ENCODE peak calls at places on chromosome 14, in four cellular contexts. One of them, this sample, is unnamed.

GRCh38 chr14:103393687-103394626 is 8.7 kb downstream of the MARK3 start:
- DNase-seq in ovary: no peak
- DNase-seq in brain microvascular endothelial cell: no peak
- DNase-seq in cardiac muscle cell: peak; percentile 46
- DNase-seq in this sample: no peak

GRCh38 chr14:80926706-80927384 is 14.7 kb downstream of the CEP128 start:
- DNase-seq in cardiac muscle cell: peak; percentile 69
- DNase-seq in ovary: no peak
- DNase-seq in brain microvascular endothelial cell: peak; percentile 68
- DNase-seq in this sample: no peak

GRCh38 chr14:24372701-24373416 is 4.9 kb downstream of the NFATC4 start:
- DNase-seq in brain microvascular endothelial cell: peak; percentile 36
- DNase-seq in ovary: no peak
- DNase-seq in cardiac muscle cell: no peak
- DNase-seq in this sample: no peak

GRCh38 chr14:29240046-29240445 is 473.5 kb downstream of the FOXG1 start:
- DNase-seq in ovary: no peak
- DNase-seq in cardiac muscle cell: no peak
- DNase-seq in brain microvascular endothelial cell: peak; percentile 19
- DNase-seq in this sample: no peak

GRCh38 chr14:49970474-49971147 is 77.7 kb downstream of the ARF6 start:
- DNase-seq in brain microvascular endothelial cell: peak; percentile 45
- DNase-seq in cardiac muscle cell: peak; percentile 28
- DNase-seq in ovary: no peak
- DNase-seq in this sample: no peak

GRCh38 chr14:100405752-100406455 is 82.8 kb downstream of the SLC25A47 start:
- DNase-seq in brain microvascular endothelial cell: no peak
- DNase-seq in cardiac muscle cell: no peak
- DNase-seq in ovary: no peak
- DNase-seq in this sample: no peak

GRCh38 chr14:94481468-94482131 is 5.6 kb upstream of the SERPINA9 start:
- DNase-seq in brain microvascular endothelial cell: peak; percentile 64
- DNase-seq in cardiac muscle cell: no peak
- DNase-seq in ovary: no peak
- DNase-seq in this sample: no peak

GRCh38 chr14:88326352-88327103 is 3.5 kb upstream of the KCNK10 start:
- DNase-seq in ovary: no peak
- DNase-seq in cardiac muscle cell: peak; percentile 30
- DNase-seq in brain microvascular endothelial cell: no peak
- DNase-seq in this sample: no peak

GRCh38 chr14:103552011-103552797 is 10.3 kb downstream of the BAG5 start:
- DNase-seq in brain microvascular endothelial cell: no peak
- DNase-seq in cardiac muscle cell: no peak
- DNase-seq in ovary: no peak
- DNase-seq in this sample: peak; percentile 89

GRCh38 chr14:71556730-71557129 is 375.5 kb upstream of the RGS6 start:
- DNase-seq in brain microvascular endothelial cell: no peak
- DNase-seq in ovary: no peak
- DNase-seq in cardiac muscle cell: no peak
- DNase-seq in this sample: no peak

GRCh38 chr14:94100847-94101246 is 9.7 kb upstream of the IFI27 start:
- DNase-seq in brain microvascular endothelial cell: peak; percentile 84
- DNase-seq in ovary: no peak
- DNase-seq in cardiac muscle cell: no peak
- DNase-seq in this sample: no peak

GRCh38 chr14:77067632-77068514 is 30.2 kb upstream of the CIPC start:
- DNase-seq in cardiac muscle cell: peak; percentile 76
- DNase-seq in ovary: peak; percentile 72
- DNase-seq in brain microvascular endothelial cell: peak; percentile 40
- DNase-seq in this sample: peak; percentile 78

GRCh38 chr14:77554207-77554606 is 55.6 kb upstream of the ISM2 start:
- DNase-seq in cardiac muscle cell: no peak
- DNase-seq in ovary: no peak
- DNase-seq in brain microvascular endothelial cell: no peak
- DNase-seq in this sample: no peak

GRCh38 chr14:79011091-79011919 is 841.1 kb downstream of the NRXN3 start:
- DNase-seq in ovary: no peak
- DNase-seq in cardiac muscle cell: peak; percentile 57
- DNase-seq in brain microvascular endothelial cell: peak; percentile 83
- DNase-seq in this sample: no peak

GRCh38 chr14:88129306-88130056 is 124.5 kb downstream of the GPR65 start:
- DNase-seq in cardiac muscle cell: peak; percentile 10
- DNase-seq in brain microvascular endothelial cell: peak; percentile 35
- DNase-seq in ovary: no peak
- DNase-seq in this sample: no peak

GRCh38 chr14:64698899-64699298 is 5.3 kb upstream of the PLEKHG3 start:
- DNase-seq in brain microvascular endothelial cell: no peak
- DNase-seq in ovary: no peak
- DNase-seq in cardiac muscle cell: no peak
- DNase-seq in this sample: peak; percentile 49

GRCh38 chr14:98684486-98684885 is 587.5 kb downstream of the BCL11B start:
- DNase-seq in cardiac muscle cell: no peak
- DNase-seq in ovary: no peak
- DNase-seq in brain microvascular endothelial cell: no peak
- DNase-seq in this sample: no peak

GRCh38 chr14:74457511-74457910 is 31.5 kb upstream of the SYNDIG1L start:
- DNase-seq in ovary: no peak
- DNase-seq in cardiac muscle cell: no peak
- DNase-seq in brain microvascular endothelial cell: no peak
- DNase-seq in this sample: no peak

GRCh38 chr14:61231810-61232209 is 49.3 kb downstream of the TMEM30B start:
- DNase-seq in cardiac muscle cell: no peak
- DNase-seq in ovary: no peak
- DNase-seq in brain microvascular endothelial cell: no peak
- DNase-seq in this sample: no peak

GRCh38 chr14:69443296-69443805 is 41.2 kb upstream of the PLEKHD1 start:
- DNase-seq in brain microvascular endothelial cell: no peak
- DNase-seq in cardiac muscle cell: no peak
- DNase-seq in ovary: no peak
- DNase-seq in this sample: no peak

GRCh38 chr14:77276295-77276935 is 5.4 kb upstream of the NGB start:
- DNase-seq in cardiac muscle cell: no peak
- DNase-seq in ovary: no peak
- DNase-seq in brain microvascular endothelial cell: no peak
- DNase-seq in this sample: no peak

GRCh38 chr14:81303258-81303935 is 82.6 kb upstream of the GTF2A1 start:
- DNase-seq in brain microvascular endothelial cell: no peak
- DNase-seq in ovary: no peak
- DNase-seq in cardiac muscle cell: no peak
- DNase-seq in this sample: no peak

GRCh38 chr14:51821822-51822221 is 38.6 kb upstream of the GNG2 start:
- DNase-seq in ovary: no peak
- DNase-seq in brain microvascular endothelial cell: no peak
- DNase-seq in cardiac muscle cell: no peak
- DNase-seq in this sample: no peak

GRCh38 chr14:39025810-39026627 is 77.0 kb downstream of the SEC23A start:
- DNase-seq in ovary: no peak
- DNase-seq in brain microvascular endothelial cell: peak; percentile 48
- DNase-seq in cardiac muscle cell: no peak
- DNase-seq in this sample: no peak

GRCh38 chr14:23240661-23241060 is 2.9 kb downstream of the RNF212B start:
- DNase-seq in cardiac muscle cell: no peak
- DNase-seq in ovary: no peak
- DNase-seq in brain microvascular endothelial cell: no peak
- DNase-seq in this sample: no peak

GRCh38 chr14:51527073-51527472 is 124.6 kb upstream of the FRMD6 start:
- DNase-seq in ovary: no peak
- DNase-seq in brain microvascular endothelial cell: peak; percentile 66
- DNase-seq in cardiac muscle cell: no peak
- DNase-seq in this sample: no peak

GRCh38 chr14:102232348-102232625 is 72.7 kb downstream of the MOK start:
- DNase-seq in brain microvascular endothelial cell: no peak
- DNase-seq in ovary: no peak
- DNase-seq in cardiac muscle cell: no peak
- DNase-seq in this sample: no peak
- H3K4me3 ChIP-seq in brain microvascular endothelial cell: no peak overlapping the region
- H3K4me3 ChIP-seq in ovary: no peak overlapping the region
- H3K4me3 ChIP-seq in cardiac muscle cell: no peak overlapping the region
- H3K4me3 ChIP-seq in this sample: no peak overlapping the region

DNA sequence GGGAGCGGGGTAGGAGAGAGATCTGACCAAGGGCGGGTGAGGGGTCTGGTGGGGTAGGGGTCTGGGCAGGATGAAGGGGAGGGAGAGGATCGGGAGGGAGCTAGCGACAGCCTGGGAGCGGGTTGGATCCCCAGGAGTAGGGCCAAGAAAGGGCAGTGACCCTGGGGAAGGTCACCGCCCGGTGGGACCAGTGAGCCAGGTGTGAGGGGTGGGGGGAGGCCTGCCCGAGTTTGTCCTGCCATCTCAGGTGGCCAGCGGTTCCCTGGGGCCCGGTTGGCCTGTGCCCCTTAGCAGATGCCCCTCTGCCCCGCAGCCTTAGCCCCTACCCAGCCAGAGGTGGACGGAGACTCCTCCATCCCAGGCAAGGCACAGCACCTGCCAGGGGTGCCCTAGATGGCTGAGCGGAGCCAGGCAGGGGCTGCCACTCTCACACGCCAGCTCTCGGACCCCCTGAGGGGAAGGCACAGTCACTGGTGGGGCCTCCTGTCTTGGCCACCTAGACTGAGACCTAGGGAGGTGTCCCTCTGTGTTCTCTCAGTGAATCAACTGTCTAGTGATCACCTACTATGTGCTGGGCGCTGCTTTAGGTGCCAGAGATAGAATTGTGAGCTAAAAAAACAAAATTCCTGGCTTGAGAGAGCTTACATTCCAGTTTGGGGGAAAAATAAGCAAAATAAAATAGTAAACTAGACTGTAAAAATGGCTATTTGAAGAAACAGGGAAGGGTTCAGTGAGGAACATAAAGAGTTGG is 631 bp upstream of the TTC7B start:
- DNase-seq in brain microvascular endothelial cell: no peak
- DNase-seq in ovary: peak; percentile 50
- DNase-seq in cardiac muscle cell: no peak
- DNase-seq in this sample: no peak
- H3K4me3 ChIP-seq in brain microvascular endothelial cell: peak overlapping the region; percentile 20
- H3K4me3 ChIP-seq in ovary: peak overlapping the region; percentile 20
- H3K4me3 ChIP-seq in cardiac muscle cell: peak overlapping the region; percentile 13
- H3K4me3 ChIP-seq in this sample: peak overlapping the region; percentile 91

GRCh38 chr14:105338392-105338791 is 23.8 kb downstream of the PACS2 start:
- DNase-seq in brain microvascular endothelial cell: no peak
- DNase-seq in ovary: no peak
- DNase-seq in cardiac muscle cell: no peak
- DNase-seq in this sample: no peak

GRCh38 chr14:105336477-105337287 is 22.1 kb downstream of the PACS2 start:
- DNase-seq in cardiac muscle cell: no peak
- DNase-seq in brain microvascular endothelial cell: no peak
- DNase-seq in ovary: no peak
- DNase-seq in this sample: no peak

GRCh38 chr14:105335735-105336476 is 21.4 kb downstream of the PACS2 start:
- DNase-seq in ovary: no peak
- DNase-seq in cardiac muscle cell: no peak
- DNase-seq in brain microvascular endothelial cell: no peak
- DNase-seq in this sample: no peak

GRCh38 chr14:105337433-105337832 is 22.9 kb downstream of the PACS2 start:
- DNase-seq in cardiac muscle cell: no peak
- DNase-seq in brain microvascular endothelial cell: no peak
- DNase-seq in ovary: no peak
- DNase-seq in this sample: no peak

DNA sequence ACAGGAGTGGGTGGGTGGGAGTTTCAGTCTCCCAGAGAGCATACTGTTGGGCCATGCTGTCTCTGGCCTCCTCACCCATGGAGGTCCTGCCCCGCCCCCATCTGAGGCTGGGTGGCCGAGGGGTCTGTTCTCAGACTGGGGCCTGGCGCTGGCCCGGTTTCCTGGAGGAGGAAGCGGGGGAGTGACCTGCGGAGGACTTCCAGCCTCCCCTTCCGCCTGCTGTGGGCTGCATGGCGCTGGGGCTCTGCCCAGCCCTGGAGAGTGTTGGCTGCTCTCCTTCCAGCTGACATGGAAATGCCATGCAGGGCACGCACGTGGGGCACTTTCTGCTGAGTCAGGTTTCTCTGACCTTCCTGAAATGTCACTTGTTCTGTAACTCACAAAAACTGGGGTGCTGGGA is 23.4 kb downstream of the PACS2 start:
- DNase-seq in ovary: no peak
- DNase-seq in cardiac muscle cell: no peak
- DNase-seq in brain microvascular endothelial cell: no peak
- DNase-seq in this sample: no peak
- H3K4me3 ChIP-seq in ovary: no peak overlapping the region
- H3K4me3 ChIP-seq in cardiac muscle cell: no peak overlapping the region
- H3K4me3 ChIP-seq in brain microvascular endothelial cell: no peak overlapping the region
- H3K4me3 ChIP-seq in this sample: no peak overlapping the region

GRCh38 chr14:54567634-54568561 is 970 bp downstream of the SAMD4A start:
- DNase-seq in cardiac muscle cell: peak; percentile 68
- DNase-seq in brain microvascular endothelial cell: peak; percentile 20
- DNase-seq in ovary: peak; percentile 68
- DNase-seq in this sample: peak; percentile 76

GRCh38 chr14:54570047-54570446 is 3.1 kb downstream of the SAMD4A start:
- DNase-seq in ovary: no peak
- DNase-seq in cardiac muscle cell: no peak
- DNase-seq in brain microvascular endothelial cell: no peak
- DNase-seq in this sample: no peak

GRCh38 chr14:54572316-54572715 is 5.4 kb downstream of the SAMD4A start:
- DNase-seq in cardiac muscle cell: peak; percentile 53
- DNase-seq in ovary: no peak
- DNase-seq in brain microvascular endothelial cell: peak; percentile 24
- DNase-seq in this sample: no peak

GRCh38 chr14:54568821-54569591 is 2.1 kb downstream of the SAMD4A start:
- DNase-seq in brain microvascular endothelial cell: peak; percentile 25
- DNase-seq in ovary: no peak
- DNase-seq in cardiac muscle cell: peak; percentile 85
- DNase-seq in this sample: peak; percentile 79

DNA sequence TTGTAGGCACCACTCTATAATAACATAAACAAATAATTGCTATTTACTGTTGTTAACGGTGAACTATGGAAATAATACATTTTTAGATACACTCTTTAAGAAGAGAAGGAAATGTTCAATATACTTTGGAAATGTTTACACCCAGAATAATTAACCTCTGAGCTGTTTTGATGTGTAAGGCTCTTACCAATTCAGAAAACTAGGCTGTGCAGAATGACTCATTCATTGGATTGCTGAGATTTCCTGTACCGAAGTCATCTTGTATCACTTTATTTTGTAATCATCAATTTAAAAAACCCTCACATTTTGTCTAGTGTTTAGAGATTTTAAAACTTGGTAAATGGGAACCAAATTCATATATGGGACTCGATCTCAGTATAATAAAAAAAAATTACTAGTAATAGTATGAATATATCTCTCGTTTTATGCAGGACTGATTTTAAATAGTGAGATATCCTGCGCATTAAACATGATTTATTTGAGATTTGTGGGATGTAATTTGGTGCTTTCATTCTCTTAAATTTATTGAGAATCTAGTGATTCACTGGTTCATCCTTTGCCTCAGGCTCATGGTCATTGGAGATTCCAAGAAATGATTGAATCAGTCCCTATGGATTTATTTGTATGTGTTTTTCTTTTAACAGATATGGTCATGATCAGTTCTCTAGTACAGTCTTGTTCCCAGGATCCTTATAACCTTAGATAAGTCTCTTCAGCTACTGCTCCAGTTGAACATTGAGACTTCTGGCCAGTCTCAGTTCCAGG is 3.9 kb downstream of the SAMD4A start:
- DNase-seq in ovary: no peak
- DNase-seq in cardiac muscle cell: no peak
- DNase-seq in brain microvascular endothelial cell: peak; percentile 46
- DNase-seq in this sample: no peak
- H3K4me3 ChIP-seq in ovary: no peak overlapping the region
- H3K4me3 ChIP-seq in cardiac muscle cell: peak overlapping the region; percentile 95
- H3K4me3 ChIP-seq in brain microvascular endothelial cell: no peak overlapping the region
- H3K4me3 ChIP-seq in this sample: peak overlapping the region; percentile 91